ENCODE peak calls at places on chromosome 6, in seven cellular contexts. One of them, this sample, is unnamed.

GRCh38 chr6:20946037-20946436 is 411.8 kb downstream of the CDKAL1 start:
- DNase-seq in GM23338: peak; percentile 46
- DNase-seq in BJ: no peak
- DNase-seq in RWPE1: no peak
- DNase-seq in IMR-90: peak; percentile 53
- DNase-seq in neural progenitor cell: no peak
- DNase-seq in nephron progenitor cell: no peak
- DNase-seq in this sample: no peak

GRCh38 chr6:67541591-67541990 is 1093.5 kb upstream of the ADGRB3 start:
- DNase-seq in GM23338: no peak
- DNase-seq in BJ: peak; percentile 17
- DNase-seq in RWPE1: no peak
- DNase-seq in IMR-90: no peak
- DNase-seq in neural progenitor cell: no peak
- DNase-seq in nephron progenitor cell: no peak
- DNase-seq in this sample: no peak

GRCh38 chr6:143180205-143180604 is 119.5 kb downstream of the AIG1 start:
- DNase-seq in GM23338: no peak
- DNase-seq in BJ: no peak
- DNase-seq in RWPE1: no peak
- DNase-seq in IMR-90: no peak
- DNase-seq in neural progenitor cell: no peak
- DNase-seq in nephron progenitor cell: no peak
- DNase-seq in this sample: no peak

GRCh38 chr6:4402477-4402976 is 267.2 kb upstream of the ECI2 start:
- DNase-seq in GM23338: no peak
- DNase-seq in BJ: peak; percentile 26
- DNase-seq in RWPE1: peak; percentile 51
- DNase-seq in IMR-90: peak; percentile 89
- DNase-seq in neural progenitor cell: no peak
- DNase-seq in nephron progenitor cell: no peak
- DNase-seq in this sample: no peak

GRCh38 chr6:47405273-47405672 is 72.3 kb upstream of the CD2AP start:
- DNase-seq in GM23338: no peak
- DNase-seq in BJ: no peak
- DNase-seq in RWPE1: no peak
- DNase-seq in IMR-90: no peak
- DNase-seq in neural progenitor cell: no peak
- DNase-seq in nephron progenitor cell: no peak
- DNase-seq in this sample: no peak

GRCh38 chr6:167056370-167056769 is 57.2 kb downstream of the CEP43 start:
- DNase-seq in GM23338: no peak
- DNase-seq in BJ: no peak
- DNase-seq in RWPE1: no peak
- DNase-seq in IMR-90: no peak
- DNase-seq in neural progenitor cell: no peak
- DNase-seq in nephron progenitor cell: no peak
- DNase-seq in this sample: no peak

GRCh38 chr6:20403766-20404640 is 2.3 kb downstream of the E2F3 start:
- DNase-seq in GM23338: peak; percentile 69
- DNase-seq in BJ: no peak
- DNase-seq in RWPE1: peak; percentile 50
- DNase-seq in IMR-90: peak; percentile 58
- DNase-seq in neural progenitor cell: peak; percentile 73
- DNase-seq in nephron progenitor cell: no peak
- DNase-seq in this sample: no peak

GRCh38 chr6:128638817-128639216 is 118.4 kb upstream of the PTPRK start:
- DNase-seq in GM23338: no peak
- DNase-seq in BJ: no peak
- DNase-seq in RWPE1: no peak
- DNase-seq in IMR-90: no peak
- DNase-seq in neural progenitor cell: no peak
- DNase-seq in nephron progenitor cell: no peak
- DNase-seq in this sample: no peak

GRCh38 chr6:16681260-16681873 is 79.9 kb downstream of the ATXN1 start:
- DNase-seq in GM23338: no peak
- DNase-seq in BJ: peak; percentile 74
- DNase-seq in RWPE1: peak; percentile 89
- DNase-seq in IMR-90: peak; percentile 96
- DNase-seq in neural progenitor cell: no peak
- DNase-seq in nephron progenitor cell: peak; percentile 14
- DNase-seq in this sample: no peak

GRCh38 chr6:64227868-64228267 is 592.3 kb downstream of the PHF3 start:
- DNase-seq in GM23338: no peak
- DNase-seq in BJ: no peak
- DNase-seq in RWPE1: no peak
- DNase-seq in IMR-90: peak; percentile 27
- DNase-seq in neural progenitor cell: no peak
- DNase-seq in nephron progenitor cell: no peak
- DNase-seq in this sample: no peak

GRCh38 chr6:145483191-145483996 is 251.9 kb downstream of the EPM2A start:
- DNase-seq in GM23338: peak; percentile 17
- DNase-seq in BJ: no peak
- DNase-seq in RWPE1: peak; percentile 75
- DNase-seq in IMR-90: peak; percentile 12
- DNase-seq in neural progenitor cell: no peak
- DNase-seq in nephron progenitor cell: no peak
- DNase-seq in this sample: no peak

GRCh38 chr6:105835373-105835772 is 250.8 kb upstream of the PRDM1 start:
- DNase-seq in GM23338: peak; percentile 79
- DNase-seq in BJ: no peak
- DNase-seq in RWPE1: peak; percentile 11
- DNase-seq in IMR-90: peak; percentile 48
- DNase-seq in neural progenitor cell: peak; percentile 78
- DNase-seq in nephron progenitor cell: peak; percentile 39
- DNase-seq in this sample: no peak

GRCh38 chr6:169263836-169264608 is 10.4 kb upstream of the THBS2 start:
- DNase-seq in GM23338: no peak
- DNase-seq in BJ: no peak
- DNase-seq in RWPE1: peak; percentile 42
- DNase-seq in IMR-90: peak; percentile 64
- DNase-seq in neural progenitor cell: no peak
- DNase-seq in nephron progenitor cell: no peak
- DNase-seq in this sample: no peak

GRCh38 chr6:82567621-82568020 is 204.0 kb downstream of the TPBG start:
- DNase-seq in GM23338: no peak
- DNase-seq in BJ: no peak
- DNase-seq in RWPE1: no peak
- DNase-seq in IMR-90: no peak
- DNase-seq in neural progenitor cell: no peak
- DNase-seq in nephron progenitor cell: no peak
- DNase-seq in this sample: no peak

GRCh38 chr6:85193339-85193738 is 256.5 kb upstream of the NT5E start:
- DNase-seq in GM23338: no peak
- DNase-seq in BJ: no peak
- DNase-seq in RWPE1: no peak
- DNase-seq in IMR-90: no peak
- DNase-seq in neural progenitor cell: no peak
- DNase-seq in nephron progenitor cell: no peak
- DNase-seq in this sample: no peak

GRCh38 chr6:163744256-163744925 is 329.9 kb downstream of the QKI start:
- DNase-seq in GM23338: no peak
- DNase-seq in BJ: no peak
- DNase-seq in RWPE1: no peak
- DNase-seq in IMR-90: no peak
- DNase-seq in neural progenitor cell: no peak
- DNase-seq in nephron progenitor cell: no peak
- DNase-seq in this sample: peak; percentile 64

GRCh38 chr6:124812067-124812466 is 150.2 kb upstream of the RNF217 start:
- DNase-seq in GM23338: no peak
- DNase-seq in BJ: no peak
- DNase-seq in RWPE1: no peak
- DNase-seq in IMR-90: no peak
- DNase-seq in neural progenitor cell: no peak
- DNase-seq in nephron progenitor cell: no peak
- DNase-seq in this sample: no peak

GRCh38 chr6:29627762-29628418 is 5.1 kb downstream of the GABBR1 start:
- DNase-seq in GM23338: peak; percentile 95
- DNase-seq in BJ: no peak
- DNase-seq in RWPE1: peak; percentile 48
- DNase-seq in IMR-90: peak; percentile 86
- DNase-seq in neural progenitor cell: peak; percentile 91
- DNase-seq in nephron progenitor cell: peak; percentile 80
- DNase-seq in this sample: peak; percentile 91

GRCh38 chr6:38021029-38021428 is 201.5 kb downstream of the ZFAND3 start:
- DNase-seq in GM23338: no peak
- DNase-seq in BJ: no peak
- DNase-seq in RWPE1: no peak
- DNase-seq in IMR-90: no peak
- DNase-seq in neural progenitor cell: no peak
- DNase-seq in nephron progenitor cell: no peak
- DNase-seq in this sample: no peak

GRCh38 chr6:108798672-108799355 is 49.4 kb upstream of the ARMC2 start:
- DNase-seq in GM23338: peak; percentile 27
- DNase-seq in BJ: no peak
- DNase-seq in RWPE1: no peak
- DNase-seq in IMR-90: no peak
- DNase-seq in neural progenitor cell: peak; percentile 30
- DNase-seq in nephron progenitor cell: no peak
- DNase-seq in this sample: peak; percentile 14

GRCh38 chr6:135334169-135334568 is 153.1 kb downstream of the MYB start:
- DNase-seq in GM23338: no peak
- DNase-seq in BJ: no peak
- DNase-seq in RWPE1: no peak
- DNase-seq in IMR-90: peak; percentile 58
- DNase-seq in neural progenitor cell: no peak
- DNase-seq in nephron progenitor cell: no peak
- DNase-seq in this sample: no peak

GRCh38 chr6:135325624-135326424 is 144.7 kb downstream of the MYB start:
- DNase-seq in GM23338: no peak
- DNase-seq in BJ: no peak
- DNase-seq in RWPE1: no peak
- DNase-seq in IMR-90: no peak
- DNase-seq in neural progenitor cell: no peak
- DNase-seq in nephron progenitor cell: no peak
- DNase-seq in this sample: no peak

GRCh38 chr6:135328136-135328535 is 147.0 kb downstream of the MYB start:
- DNase-seq in GM23338: no peak
- DNase-seq in BJ: no peak
- DNase-seq in RWPE1: no peak
- DNase-seq in IMR-90: no peak
- DNase-seq in neural progenitor cell: no peak
- DNase-seq in nephron progenitor cell: no peak
- DNase-seq in this sample: no peak

GRCh38 chr6:135331002-135331401 is 149.9 kb downstream of the MYB start:
- DNase-seq in GM23338: no peak
- DNase-seq in BJ: no peak
- DNase-seq in RWPE1: no peak
- DNase-seq in IMR-90: peak; percentile 25
- DNase-seq in neural progenitor cell: no peak
- DNase-seq in nephron progenitor cell: no peak
- DNase-seq in this sample: no peak

GRCh38 chr6:135329851-135330803 is 149.0 kb downstream of the MYB start:
- DNase-seq in GM23338: no peak
- DNase-seq in BJ: no peak
- DNase-seq in RWPE1: no peak
- DNase-seq in IMR-90: no peak
- DNase-seq in neural progenitor cell: no peak
- DNase-seq in nephron progenitor cell: no peak
- DNase-seq in this sample: no peak
- TF ChIP-seq CTCF in GM23338: no peak
- TF ChIP-seq CTCF in BJ: no peak
- TF ChIP-seq CTCF in RWPE1: no peak
- TF ChIP-seq CTCF in IMR-90: no peak
- TF ChIP-seq CTCF in neural progenitor cell: no peak
- TF ChIP-seq CTCF in nephron progenitor cell: no peak
- TF ChIP-seq CTCF in this sample: no peak

DNA sequence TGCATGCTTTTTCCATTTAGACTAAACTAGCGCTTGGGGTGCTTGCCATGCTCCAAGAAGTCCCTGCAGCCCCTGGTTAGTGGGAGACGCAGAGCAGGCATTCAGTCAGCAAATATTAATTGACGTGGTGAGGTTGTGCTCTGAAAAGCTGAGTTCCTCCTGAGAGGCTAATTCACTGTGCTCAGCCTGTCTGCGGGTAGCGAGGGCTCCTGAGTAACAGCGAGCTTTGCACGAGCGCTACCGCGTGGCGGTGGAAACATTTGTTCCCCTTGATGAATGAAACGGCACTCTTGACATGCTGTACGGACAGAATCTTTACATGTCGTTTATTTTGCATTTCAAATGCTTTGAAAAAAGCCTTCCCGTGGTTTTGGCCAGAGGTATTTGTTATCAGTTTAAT is 170.6 kb upstream of the AGPAT4 start:
- DNase-seq in GM23338: peak; percentile 36
- DNase-seq in BJ: no peak
- DNase-seq in RWPE1: no peak
- DNase-seq in IMR-90: peak; percentile 24
- DNase-seq in neural progenitor cell: peak; percentile 55
- DNase-seq in nephron progenitor cell: peak; percentile 16
- DNase-seq in this sample: no peak
- TF ChIP-seq CTCF in GM23338: peak; percentile 25
- TF ChIP-seq CTCF in BJ: no peak
- TF ChIP-seq CTCF in RWPE1: no peak
- TF ChIP-seq CTCF in IMR-90: no peak
- TF ChIP-seq CTCF in neural progenitor cell: peak; percentile 22
- TF ChIP-seq CTCF in nephron progenitor cell: no peak
- TF ChIP-seq CTCF in this sample: no peak

DNA sequence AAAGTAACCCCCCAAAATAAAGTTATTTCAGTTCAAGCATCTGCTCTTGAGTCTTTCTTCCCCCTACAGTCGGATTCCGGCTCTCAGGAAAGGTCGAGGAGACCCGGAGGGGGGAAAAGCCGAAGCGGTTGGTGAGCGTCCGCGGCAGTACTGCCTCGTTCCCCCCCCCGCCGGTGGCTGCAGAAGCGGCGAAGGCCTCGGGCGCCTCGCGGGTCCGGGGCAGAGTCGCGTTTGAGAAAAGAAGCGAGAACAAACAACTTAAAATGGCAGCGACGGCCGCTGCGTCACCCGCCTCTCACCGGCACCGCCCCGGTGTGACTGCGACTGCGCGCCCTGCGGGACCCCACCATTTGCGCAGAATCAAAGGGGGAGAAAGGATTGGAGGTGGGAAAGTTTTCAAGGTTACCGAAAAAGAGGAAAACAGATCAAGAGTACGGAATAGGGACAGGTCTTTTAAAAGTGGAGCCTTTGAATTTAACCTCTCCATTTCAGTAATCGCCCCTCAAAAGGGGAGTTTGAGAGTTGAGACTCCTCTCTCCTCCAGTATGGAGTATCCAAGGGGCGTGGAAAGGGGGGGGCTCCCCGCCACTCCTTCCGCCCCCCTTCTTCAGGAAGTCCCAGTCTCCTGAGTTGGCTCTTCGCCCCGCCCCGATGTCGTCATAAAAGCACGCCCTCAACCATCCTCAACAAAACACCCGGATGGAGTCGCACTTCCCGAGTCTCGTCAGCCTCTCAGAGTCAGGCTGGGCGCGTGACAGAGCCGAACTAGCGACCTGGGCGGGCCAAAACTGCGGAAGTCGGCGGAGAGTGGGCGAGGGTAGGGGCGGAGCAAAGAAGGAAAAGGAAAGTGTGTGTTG is 1.9 kb upstream of the C6orf62 start:
- DNase-seq in GM23338: peak; percentile 100
- DNase-seq in BJ: peak; percentile 98
- DNase-seq in RWPE1: peak; percentile 99
- DNase-seq in IMR-90: peak; percentile 100
- DNase-seq in neural progenitor cell: peak; percentile 100
- DNase-seq in nephron progenitor cell: peak; percentile 99
- DNase-seq in this sample: peak; percentile 98
- TF ChIP-seq CTCF in GM23338: no peak
- TF ChIP-seq CTCF in BJ: no peak
- TF ChIP-seq CTCF in RWPE1: no peak
- TF ChIP-seq CTCF in IMR-90: no peak
- TF ChIP-seq CTCF in neural progenitor cell: no peak
- TF ChIP-seq CTCF in nephron progenitor cell: no peak
- TF ChIP-seq CTCF in this sample: no peak

GRCh38 chr6:44235891-44236516 is 10.9 kb upstream of the HSP90AB1 start:
- DNase-seq in GM23338: peak; percentile 56
- DNase-seq in BJ: no peak
- DNase-seq in RWPE1: no peak
- DNase-seq in IMR-90: no peak
- DNase-seq in neural progenitor cell: no peak
- DNase-seq in nephron progenitor cell: no peak
- DNase-seq in this sample: peak; percentile 60
- TF ChIP-seq CTCF in GM23338: peak; percentile 61
- TF ChIP-seq CTCF in BJ: no peak
- TF ChIP-seq CTCF in RWPE1: no peak
- TF ChIP-seq CTCF in IMR-90: no peak
- TF ChIP-seq CTCF in neural progenitor cell: no peak
- TF ChIP-seq CTCF in nephron progenitor cell: no peak
- TF ChIP-seq CTCF in this sample: no peak

This sample was measured in upper lobe of left lung.